ENCODE peak calls at places on chromosome 19, in ten cellular contexts. One of them, this sample, is unnamed.

GRCh38 chr19:2056810-2057192 is 5.8 kb upstream of the MKNK2 start:
- DNase-seq in H54: no peak
- DNase-seq in kidney epithelial cell: no peak
- DNase-seq in neural progenitor cell: no peak
- DNase-seq in aorta: no peak
- DNase-seq in SW480: no peak
- DNase-seq in transverse colon: no peak
- DNase-seq in HEK293T: no peak
- DNase-seq in stimulated activated CD4-positive, alpha-beta T cell treated with anti-CD3 and anti-CD28 coated beads, TNF-alpha, amount 100 ng/mL, for 24 hours: no peak
- DNase-seq in activated B cell treated with CpG ODN at 0.5 μM for 24 hours: no peak
- DNase-seq in this sample: no peak

GRCh38 chr19:7982103-7982502 is 23.3 kb downstream of the ELAVL1 start:
- DNase-seq in stimulated activated CD4-positive, alpha-beta T cell treated with anti-CD3 and anti-CD28 coated beads, TNF-alpha, amount 100 ng/mL, for 24 hours: no peak
- DNase-seq in neural progenitor cell: no peak
- DNase-seq in HEK293T: no peak
- DNase-seq in H54: no peak
- DNase-seq in activated B cell treated with CpG ODN at 0.5 μM for 24 hours: no peak
- DNase-seq in aorta: peak; percentile 52
- DNase-seq in kidney epithelial cell: no peak
- DNase-seq in SW480: no peak
- DNase-seq in transverse colon: no peak
- DNase-seq in this sample: no peak

GRCh38 chr19:28242317-28242927 is 970.5 kb downstream of the UQCRFS1 start:
- DNase-seq in H54: peak; percentile 31
- DNase-seq in transverse colon: peak; percentile 8
- DNase-seq in neural progenitor cell: peak; percentile 67
- DNase-seq in HEK293T: peak; percentile 13
- DNase-seq in stimulated activated CD4-positive, alpha-beta T cell treated with anti-CD3 and anti-CD28 coated beads, TNF-alpha, amount 100 ng/mL, for 24 hours: no peak
- DNase-seq in SW480: peak; percentile 28
- DNase-seq in activated B cell treated with CpG ODN at 0.5 μM for 24 hours: no peak
- DNase-seq in aorta: no peak
- DNase-seq in kidney epithelial cell: no peak
- DNase-seq in this sample: no peak

GRCh38 chr19:57954996-57955395 is 7.5 kb upstream of the ZNF256 start:
- DNase-seq in transverse colon: no peak
- DNase-seq in H54: no peak
- DNase-seq in SW480: no peak
- DNase-seq in activated B cell treated with CpG ODN at 0.5 μM for 24 hours: no peak
- DNase-seq in stimulated activated CD4-positive, alpha-beta T cell treated with anti-CD3 and anti-CD28 coated beads, TNF-alpha, amount 100 ng/mL, for 24 hours: no peak
- DNase-seq in aorta: no peak
- DNase-seq in neural progenitor cell: no peak
- DNase-seq in kidney epithelial cell: no peak
- DNase-seq in HEK293T: no peak
- DNase-seq in this sample: no peak

GRCh38 chr19:55012294-55012693 is 25.8 kb downstream of the GP6 start:
- DNase-seq in kidney epithelial cell: no peak
- DNase-seq in aorta: no peak
- DNase-seq in H54: no peak
- DNase-seq in neural progenitor cell: no peak
- DNase-seq in activated B cell treated with CpG ODN at 0.5 μM for 24 hours: no peak
- DNase-seq in transverse colon: no peak
- DNase-seq in HEK293T: no peak
- DNase-seq in SW480: no peak
- DNase-seq in stimulated activated CD4-positive, alpha-beta T cell treated with anti-CD3 and anti-CD28 coated beads, TNF-alpha, amount 100 ng/mL, for 24 hours: no peak
- DNase-seq in this sample: no peak

GRCh38 chr19:16628183-16628983 is at the start of gene MED26:
- DNase-seq in kidney epithelial cell: peak; percentile 59
- DNase-seq in H54: peak; percentile 90
- DNase-seq in activated B cell treated with CpG ODN at 0.5 μM for 24 hours: peak; percentile 93
- DNase-seq in stimulated activated CD4-positive, alpha-beta T cell treated with anti-CD3 and anti-CD28 coated beads, TNF-alpha, amount 100 ng/mL, for 24 hours: peak; percentile 95
- DNase-seq in neural progenitor cell: peak; percentile 98
- DNase-seq in HEK293T: peak; percentile 99
- DNase-seq in transverse colon: peak; percentile 97
- DNase-seq in SW480: peak; percentile 89
- DNase-seq in aorta: peak; percentile 99
- DNase-seq in this sample: peak; percentile 98

GRCh38 chr19:8578642-8579265 is 1.5 kb upstream of the MYO1F start:
- DNase-seq in neural progenitor cell: peak; percentile 85
- DNase-seq in activated B cell treated with CpG ODN at 0.5 μM for 24 hours: peak; percentile 73
- DNase-seq in transverse colon: peak; percentile 85
- DNase-seq in HEK293T: peak; percentile 80
- DNase-seq in stimulated activated CD4-positive, alpha-beta T cell treated with anti-CD3 and anti-CD28 coated beads, TNF-alpha, amount 100 ng/mL, for 24 hours: peak; percentile 82
- DNase-seq in SW480: peak; percentile 38
- DNase-seq in kidney epithelial cell: no peak
- DNase-seq in H54: no peak
- DNase-seq in aorta: peak; percentile 91
- DNase-seq in this sample: peak; percentile 86

GRCh38 chr19:38224014-38224862 is at the start of gene DPF1:
- DNase-seq in H54: peak; percentile 100
- DNase-seq in stimulated activated CD4-positive, alpha-beta T cell treated with anti-CD3 and anti-CD28 coated beads, TNF-alpha, amount 100 ng/mL, for 24 hours: peak; percentile 61
- DNase-seq in neural progenitor cell: peak; percentile 93
- DNase-seq in SW480: peak; percentile 85
- DNase-seq in aorta: no peak
- DNase-seq in activated B cell treated with CpG ODN at 0.5 μM for 24 hours: peak; percentile 64
- DNase-seq in HEK293T: peak; percentile 91
- DNase-seq in kidney epithelial cell: no peak
- DNase-seq in transverse colon: peak; percentile 24
- DNase-seq in this sample: peak; percentile 86

GRCh38 chr19:36973021-36973843 is 57.1 kb downstream of the ZNF568 start:
- DNase-seq in H54: peak; percentile 42
- DNase-seq in stimulated activated CD4-positive, alpha-beta T cell treated with anti-CD3 and anti-CD28 coated beads, TNF-alpha, amount 100 ng/mL, for 24 hours: peak; percentile 73
- DNase-seq in aorta: peak; percentile 96
- DNase-seq in neural progenitor cell: no peak
- DNase-seq in HEK293T: no peak
- DNase-seq in activated B cell treated with CpG ODN at 0.5 μM for 24 hours: peak; percentile 75
- DNase-seq in kidney epithelial cell: peak; percentile 38
- DNase-seq in SW480: no peak
- DNase-seq in transverse colon: peak; percentile 80
- DNase-seq in this sample: no peak

GRCh38 chr19:55441319-55441691 is 1.8 kb downstream of the SHISA7 start:
- DNase-seq in aorta: no peak
- DNase-seq in transverse colon: no peak
- DNase-seq in activated B cell treated with CpG ODN at 0.5 μM for 24 hours: no peak
- DNase-seq in neural progenitor cell: no peak
- DNase-seq in SW480: no peak
- DNase-seq in HEK293T: no peak
- DNase-seq in stimulated activated CD4-positive, alpha-beta T cell treated with anti-CD3 and anti-CD28 coated beads, TNF-alpha, amount 100 ng/mL, for 24 hours: no peak
- DNase-seq in H54: no peak
- DNase-seq in kidney epithelial cell: no peak
- DNase-seq in this sample: no peak

GRCh38 chr19:16136185-16137067 is 7.1 kb upstream of the HSH2D start:
- DNase-seq in HEK293T: no peak
- DNase-seq in H54: no peak
- DNase-seq in kidney epithelial cell: no peak
- DNase-seq in aorta: no peak
- DNase-seq in SW480: no peak
- DNase-seq in transverse colon: no peak
- DNase-seq in stimulated activated CD4-positive, alpha-beta T cell treated with anti-CD3 and anti-CD28 coated beads, TNF-alpha, amount 100 ng/mL, for 24 hours: no peak
- DNase-seq in activated B cell treated with CpG ODN at 0.5 μM for 24 hours: no peak
- DNase-seq in neural progenitor cell: no peak
- DNase-seq in this sample: no peak

GRCh38 chr19:15173746-15174404 is 26.9 kb downstream of the NOTCH3 start:
- DNase-seq in stimulated activated CD4-positive, alpha-beta T cell treated with anti-CD3 and anti-CD28 coated beads, TNF-alpha, amount 100 ng/mL, for 24 hours: no peak
- DNase-seq in aorta: no peak
- DNase-seq in HEK293T: no peak
- DNase-seq in activated B cell treated with CpG ODN at 0.5 μM for 24 hours: no peak
- DNase-seq in kidney epithelial cell: no peak
- DNase-seq in neural progenitor cell: no peak
- DNase-seq in SW480: no peak
- DNase-seq in H54: peak; percentile 45
- DNase-seq in transverse colon: no peak
- DNase-seq in this sample: peak; percentile 53

GRCh38 chr19:32098953-32099352 is 246.5 kb upstream of the ZNF507 start:
- DNase-seq in SW480: no peak
- DNase-seq in aorta: no peak
- DNase-seq in stimulated activated CD4-positive, alpha-beta T cell treated with anti-CD3 and anti-CD28 coated beads, TNF-alpha, amount 100 ng/mL, for 24 hours: no peak
- DNase-seq in kidney epithelial cell: no peak
- DNase-seq in transverse colon: no peak
- DNase-seq in H54: no peak
- DNase-seq in HEK293T: no peak
- DNase-seq in activated B cell treated with CpG ODN at 0.5 μM for 24 hours: no peak
- DNase-seq in neural progenitor cell: peak; percentile 33
- DNase-seq in this sample: no peak

This sample was measured in PC-3.